ENCODE peak calls at places on chromosomes 11 and 22, in seven cellular contexts. U, X, Q, R, J, K and M are unnamed samples.

GRCh38 chr22:28141614-28142013 is 222.6 kb upstream of the PITPNB start:
- DNase-seq in J (peak; percentile 89), R (no peak), K (no peak), Q (peak; percentile 87), X (peak; percentile 45), U (no peak), M (no peak)

GRCh38 chr22:28759861-28760560 is 12.5 kb upstream of the CCDC117 start:
- DNase-seq in U (no peak), K (no peak), R (peak; percentile 58), X (no peak), Q (peak; percentile 40), J (peak; percentile 55), M (no peak)

GRCh38 chr11:115544422-115544821 is 40.2 kb upstream of the CADM1 start:
- DNase-seq in X (no peak), K (no peak), R (no peak), Q (no peak), U (no peak), J (no peak), M (no peak)

GRCh38 chr11:125955856-125956255 is 10.0 kb downstream of the VSIG10L2 start:
- DNase-seq in U (no peak), R (no peak), X (no peak), K (no peak), J (no peak), Q (no peak), M (no peak)

GRCh38 chr11:76578655-76579046 is 91.9 kb downstream of the LRRC32 start:
- DNase-seq in R (peak; percentile 53), K (no peak), X (no peak), U (no peak), J (no peak), Q (no peak), M (peak; percentile 68)

GRCh38 chr22:22148905-22149304 is 95.7 kb upstream of the VPREB1 start:
- DNase-seq in U (no peak), Q (no peak), X (no peak), J (no peak), K (no peak), R (no peak), M (no peak)

GRCh38 chr11:85903406-85903805 is 48.2 kb downstream of the CCDC83 start:
- DNase-seq in Q (no peak), K (no peak), X (no peak), J (no peak), U (no peak), R (no peak), M (no peak)

GRCh38 chr11:43936081-43936480 is 6.4 kb upstream of the C11orf96 start:
- DNase-seq in U (no peak), X (no peak), J (peak; percentile 62), R (no peak), K (no peak), Q (no peak), M (no peak)

GRCh38 chr22:30609260-30610185 is 2.5 kb downstream of the TCN2 start:
- DNase-seq in J (peak; percentile 87), X (peak; percentile 92), R (no peak), K (no peak), Q (peak; percentile 74), U (no peak), M (no peak)

GRCh38 chr11:119797137-119797611 is 68.2 kb upstream of the NECTIN1 start:
- DNase-seq in K (no peak), U (no peak), Q (no peak), J (no peak), R (no peak), X (no peak), M (peak; percentile 35)

GRCh38 chr22:41401781-41402648 is 20.3 kb downstream of the TEF start:
- DNase-seq in R (no peak), U (peak; percentile 57), Q (peak; percentile 73), X (peak; percentile 70), K (no peak), J (peak; percentile 79), M (peak; percentile 86)